ENCODE peak calls at places on chromosomes 7 and 10, in five cellular contexts. B, C, R, V and N are unnamed samples.

GRCh38 chr7:7344583-7344982 is 162.2 kb downstream of the C1GALT1 start:
- DNase-seq in C (no peak), R (no peak), B (no peak), V (no peak), N (no peak)

GRCh38 chr10:90890347-90890746 is 18.6 kb downstream of the RPP30 start:
- DNase-seq in V (no peak), B (no peak), R (no peak), C (no peak), N (no peak)

GRCh38 chr7:69654849-69655707 is 56.8 kb downstream of the AUTS2 start:
- DNase-seq in R (no peak), C (no peak), V (no peak), B (no peak), N (no peak)

GRCh38 chr10:33664070-33664469 is 329.6 kb upstream of the NRP1 start:
- DNase-seq in R (no peak), B (no peak), V (no peak), C (no peak), N (no peak)

GRCh38 chr7:87058739-87059524 is 522 bp downstream of the ELAPOR2 start:
- DNase-seq in R (peak; percentile 33), B (no peak), V (peak; percentile 54), C (peak; percentile 28), N (no peak)

GRCh38 chr7:146375155-146375554 is 258.6 kb downstream of the CNTNAP2 start:
- DNase-seq in R (no peak), C (no peak), V (no peak), B (no peak), N (no peak)

GRCh38 chr10:48523212-48523819 is 81.6 kb downstream of the ARHGAP22 start:
- DNase-seq in C (peak; percentile 44), B (no peak), V (no peak), R (no peak), N (peak; percentile 96)

GRCh38 chr10:34875061-34875460 is 60.0 kb upstream of the PARD3 start:
- DNase-seq in R (no peak), B (no peak), C (no peak), V (no peak), N (no peak)

GRCh38 chr10:5619366-5620211 is 46.8 kb downstream of the ASB13 start:
- DNase-seq in R (no peak), C (peak; percentile 43), V (peak; percentile 17), B (no peak), N (no peak)

GRCh38 chr10:45557275-45557905 is 115.2 kb downstream of the ZFAND4 start:
- DNase-seq in C (peak; percentile 93), R (no peak), V (no peak), B (no peak), N (peak; percentile 17)

GRCh38 chr10:14532473-14533251 is 201.9 kb upstream of the FRMD4A start:
- DNase-seq in C (no peak), R (peak; percentile 64), B (peak; percentile 76), V (no peak), N (peak; percentile 25)

GRCh38 chr7:22624781-22625180 is 102.2 kb upstream of the IL6 start:
- DNase-seq in V (no peak), B (no peak), R (no peak), C (no peak), N (no peak)

GRCh38 chr10:33381897-33382578 is 47.6 kb upstream of the NRP1 start:
- DNase-seq in B (no peak), V (no peak), R (peak; percentile 36), C (no peak), N (peak; percentile 80)

GRCh38 chr7:80851896-80852476 is 66.9 kb downstream of the SEMA3C start:
- DNase-seq in C (no peak), V (no peak), R (no peak), B (no peak), N (peak; percentile 32)

GRCh38 chr10:21399392-21400015 is 126.0 kb downstream of the SKIDA1 start:
- DNase-seq in B (peak; percentile 80), R (no peak), V (no peak), C (peak; percentile 50), N (peak; percentile 83)

GRCh38 chr10:123464428-123465323 is 201.5 kb upstream of the GPR26 start:
- DNase-seq in V (no peak), R (no peak), C (no peak), B (no peak), N (no peak)

GRCh38 chr7:116766881-116767280 is 94.9 kb downstream of the MET start:
- DNase-seq in R (no peak), C (no peak), V (no peak), B (no peak), N (no peak)
- H3K4me3 ChIP-seq in R (no peak overlapping the region), C (no peak overlapping the region), V (no peak overlapping the region), B (no peak overlapping the region), N (no peak overlapping the region)

GRCh38 chr7:157947504-157947903 is 610.7 kb downstream of the DNAJB6 start:
- DNase-seq in B (no peak), R (no peak), V (no peak), C (no peak), N (no peak)
- TF ChIP-seq CTCF in B (no peak), R (no peak), V (no peak), C (no peak), N (no peak)

DNA sequence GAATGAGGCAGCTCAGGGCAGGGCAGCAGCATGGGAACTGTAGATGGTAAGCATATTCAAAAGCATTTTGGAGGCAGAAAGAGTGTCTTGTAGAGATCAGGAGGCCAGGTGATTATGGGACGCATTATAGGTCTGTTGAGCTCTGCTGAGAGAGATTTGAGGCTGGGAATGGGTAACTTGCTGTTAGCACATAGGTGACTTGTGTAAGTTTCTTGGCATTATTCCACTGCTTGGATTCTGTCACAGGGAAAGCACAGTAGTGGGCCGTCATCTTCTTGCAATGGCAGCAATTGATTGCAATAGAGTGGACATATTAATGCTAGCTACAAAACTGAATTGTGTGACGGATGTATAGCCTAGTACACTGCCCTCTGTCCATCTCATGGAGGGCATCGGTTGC is 434.3 kb upstream of the IGFBP3 start:
- DNase-seq in C (no peak), B (no peak), R (no peak), V (no peak), N (no peak)
- H3K4me3 ChIP-seq in C (no peak overlapping the region), B (no peak overlapping the region), R (no peak overlapping the region), V (no peak overlapping the region), N (no peak overlapping the region)

DNA sequence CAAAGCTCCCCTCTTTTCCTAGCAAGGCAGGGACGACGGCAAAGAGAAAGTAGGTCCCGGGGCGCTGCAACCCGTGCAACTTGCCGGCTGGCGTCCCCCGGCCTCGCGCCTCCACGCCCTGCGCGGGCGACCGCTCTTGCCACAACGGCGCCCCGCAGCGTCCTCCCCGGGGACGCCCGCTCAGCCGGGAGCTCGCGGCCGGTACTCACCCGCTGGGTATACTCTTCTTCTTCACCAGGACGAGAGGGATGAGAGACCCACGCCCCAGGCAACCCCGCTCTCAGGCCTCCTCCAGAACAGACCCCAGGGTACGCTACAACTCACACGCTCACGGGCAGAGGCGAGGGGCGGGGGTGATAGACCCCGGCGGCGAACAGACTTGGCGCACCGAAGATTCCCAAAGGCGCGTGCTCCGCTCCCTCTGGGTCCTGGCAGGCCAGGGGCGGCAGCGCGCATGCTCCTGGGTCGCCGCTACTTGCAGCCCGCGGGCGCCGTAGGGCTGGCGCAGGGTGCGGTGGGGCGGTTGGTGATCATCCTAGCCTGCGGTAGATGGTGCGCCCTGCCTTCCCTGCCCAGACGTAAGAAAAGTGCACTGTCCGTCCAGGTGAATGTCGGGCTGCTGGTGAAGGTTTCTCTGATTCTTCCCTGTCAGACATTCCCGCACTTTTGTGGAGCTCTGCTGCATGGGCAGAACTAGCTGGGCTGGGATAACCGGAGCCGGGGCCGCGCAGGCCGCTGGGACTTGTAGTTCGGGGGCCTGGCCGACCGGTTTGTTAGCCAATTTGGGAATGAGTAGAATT is at the start of gene CC2D2B:
- DNase-seq in C (peak; percentile 89), V (peak; percentile 88), B (peak; percentile 83), R (peak; percentile 85), N (peak; percentile 84)
- TF ChIP-seq CTCF in C (peak; percentile 22), V (peak; percentile 19), B (peak; percentile 42), R (no peak), N (no peak)

GRCh38 chr7:64494912-64495461 is 67.9 kb downstream of the ZNF680 start:
- DNase-seq in R (no peak), C (no peak), B (no peak), V (no peak), N (no peak)
- H3K4me3 ChIP-seq in R (no peak overlapping the region), C (no peak overlapping the region), B (no peak overlapping the region), V (peak overlapping the region; percentile 14), N (no peak overlapping the region)

DNA sequence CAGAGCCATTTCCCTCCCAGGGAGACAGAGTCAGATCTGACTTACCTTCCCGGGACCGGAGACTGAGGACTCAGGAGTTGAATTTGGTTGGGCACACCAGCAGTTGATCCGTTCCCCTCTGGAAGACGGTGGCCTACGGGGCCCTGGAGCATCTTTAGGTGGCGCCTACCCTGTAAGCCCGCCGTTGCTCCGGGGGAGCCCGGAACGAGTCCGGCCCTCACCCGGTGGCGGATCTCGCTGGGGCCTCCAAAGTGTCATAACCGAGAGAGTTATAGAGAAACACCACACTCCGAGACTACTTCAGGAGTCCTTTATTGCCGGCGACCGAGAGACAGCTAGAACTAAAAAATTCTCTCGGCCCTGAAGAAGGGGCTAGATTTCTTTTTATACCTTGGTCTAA is 182.8 kb upstream of the MBL2 start:
- DNase-seq in R (no peak), B (no peak), V (no peak), C (no peak), N (no peak)
- TF ChIP-seq CTCF in R (no peak), B (no peak), V (no peak), C (no peak), N (no peak)

GRCh38 chr10:100519321-100520051 is at the start of gene SEC31B:
- DNase-seq in B (no peak), V (peak; percentile 52), C (peak; percentile 33), R (peak; percentile 30), N (no peak)
- H3K4me3 ChIP-seq in B (no peak within 1 kb of the TSS), V (peak within 1 kb of the TSS; percentile 50), C (no peak within 1 kb of the TSS), R (peak within 1 kb of the TSS; percentile 37), N (peak within 1 kb of the TSS; percentile 38)

DNA sequence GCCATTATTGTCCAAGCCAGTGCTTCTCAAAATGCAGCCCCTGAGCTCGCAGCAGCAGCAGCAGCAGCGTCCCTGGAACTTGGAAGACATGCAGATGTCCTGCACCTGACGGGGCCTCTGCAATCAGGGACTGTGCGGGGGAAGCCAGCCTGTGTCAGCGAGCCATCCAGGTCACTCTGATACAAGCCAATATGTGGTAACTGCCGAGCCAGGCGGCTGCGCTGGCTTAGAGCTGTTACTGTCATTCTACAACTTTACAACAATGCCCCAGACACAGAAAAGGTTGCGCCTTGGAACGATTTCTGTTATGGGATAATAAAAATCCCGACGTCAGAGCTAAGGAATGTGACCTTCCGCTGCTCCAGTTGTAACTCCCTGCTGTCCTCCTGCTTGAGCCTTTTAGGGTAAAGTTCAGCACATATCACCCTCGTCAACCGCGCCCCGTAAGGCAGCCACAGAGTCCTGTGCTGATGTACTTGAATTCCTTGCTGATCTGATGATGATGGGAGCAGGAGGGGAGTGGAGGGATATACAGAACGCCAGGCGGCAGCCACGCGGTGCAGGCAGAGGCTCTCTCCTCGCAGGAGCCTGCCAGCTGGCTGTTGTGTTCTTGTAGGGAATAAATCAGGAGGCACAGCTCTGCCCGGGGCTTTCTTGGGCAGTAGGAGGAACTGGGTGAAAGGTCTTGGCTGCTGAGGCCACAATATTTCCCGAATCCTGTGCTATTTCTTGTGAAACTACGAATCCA is 20.0 kb upstream of the CRYGN start:
- DNase-seq in B (peak; percentile 77), C (peak; percentile 86), V (peak; percentile 72), R (peak; percentile 83), N (peak; percentile 81)
- TF ChIP-seq CTCF in B (peak; percentile 35), C (no peak), V (peak; percentile 32), R (no peak), N (peak; percentile 41)